ENCODE peak calls at places on chromosome 11, in four cellular contexts. G, U, E and I are unnamed samples.

GRCh38 chr11:123704341-123704740 is 37.1 kb downstream of the ZNF202 start:
- DNase-seq in G (no peak), U (no peak), E (no peak), I (no peak)

GRCh38 chr11:16365456-16366355 is 9.4 kb upstream of the SOX6 start:
- DNase-seq in G (peak), U (no peak), E (no peak), I (no peak)

GRCh38 chr11:104946907-104947306 is 21.5 kb downstream of the CASP4 start:
- DNase-seq in G (peak), U (no peak), E (no peak), I (peak)

GRCh38 chr11:69135420-69136363 is 20.0 kb upstream of the SMIM38 start:
- DNase-seq in G (no peak), U (no peak), E (no peak), I (no peak)

GRCh38 chr11:96337541-96338530 is 5.2 kb downstream of the MAML2 start:
- DNase-seq in G (peak), U (no peak), E (no peak), I (peak)

GRCh38 chr11:2701898-2702434 is 2.2 kb upstream of the KCNQ1OT1 start:
- DNase-seq in G (no peak), U (no peak), E (no peak), I (no peak)

GRCh38 chr11:100739636-100740035 is 52.5 kb downstream of the ARHGAP42 start:
- DNase-seq in G (peak), U (no peak), E (no peak), I (no peak)

GRCh38 chr11:126766425-126766824 is 234.1 kb downstream of the KIRREL3 start:
- DNase-seq in G (no peak), U (peak), E (no peak), I (no peak)

GRCh38 chr11:61091373-61092279 is 10.7 kb upstream of the CD5 start:
- DNase-seq in G (peak), U (no peak), E (no peak), I (no peak)

GRCh38 chr11:46719543-46720218 is 668 bp downstream of the F2 start:
- DNase-seq in G (no peak), U (no peak), E (no peak), I (no peak)

GRCh38 chr11:46721286-46721685 is 2.3 kb downstream of the F2 start:
- DNase-seq in G (no peak), U (no peak), E (no peak), I (no peak)

GRCh38 chr11:46722566-46723358 is 3.7 kb downstream of the F2 start:
- DNase-seq in G (no peak), U (no peak), E (no peak), I (no peak)

GRCh38 chr11:46718155-46719019 is 626 bp upstream of the F2 start:
- DNase-seq in G (no peak), U (peak), E (no peak), I (no peak)

DNA sequence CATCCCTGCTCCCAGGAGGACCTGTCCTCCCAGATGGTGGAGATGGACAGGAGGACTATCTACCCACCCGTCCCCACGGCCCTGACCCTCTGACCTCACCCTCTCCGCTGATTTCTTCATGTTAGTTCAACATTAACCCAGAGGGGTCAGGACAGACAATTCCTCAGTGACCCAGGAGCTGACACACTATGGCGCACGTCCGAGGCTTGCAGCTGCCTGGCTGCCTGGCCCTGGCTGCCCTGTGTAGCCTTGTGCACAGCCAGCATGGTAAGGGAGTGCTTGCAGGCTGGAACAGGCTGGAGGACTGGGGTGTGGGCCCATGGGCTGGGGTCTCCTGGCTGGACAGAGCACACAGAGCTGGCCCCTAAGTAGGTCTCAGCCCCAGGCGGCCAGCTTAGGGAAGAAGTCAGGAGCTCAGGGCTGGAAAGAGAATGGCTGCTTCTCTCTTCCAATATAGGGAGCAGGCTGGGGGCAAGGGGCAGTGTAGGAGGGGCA is at the start of gene F2:
- DNase-seq in G (no peak), U (no peak), E (no peak), I (no peak)
- TF ChIP-seq POLR2A in G (no peak), U (no peak), E (no peak), I (no peak)

GRCh38 chr11:66262696-66263095 is 5.7 kb upstream of the RAB1B start:
- DNase-seq in G (no peak), U (no peak), E (no peak), I (no peak)
- TF ChIP-seq POLR2A in G (no peak), U (no peak), E (peak), I (peak)

GRCh38 chr11:118889796-118890195 is 6.1 kb downstream of the CXCR5 start:
- DNase-seq in G (no peak), U (no peak), E (no peak), I (no peak)
- TF ChIP-seq POLR2A in G (no peak), U (no peak), E (no peak), I (no peak)

GRCh38 chr11:70201876-70202861 is 927 bp upstream of the FADD start:
- DNase-seq in G (no peak), U (no peak), E (no peak), I (peak)

GRCh38 chr11:70203749-70204465 is 811 bp downstream of the FADD start:
- DNase-seq in G (peak), U (peak), E (no peak), I (peak)

GRCh38 chr11:70205049-70205725 is 2.1 kb downstream of the FADD start:
- DNase-seq in G (peak), U (no peak), E (no peak), I (no peak)

GRCh38 chr11:70204466-70204799 is 1.3 kb downstream of the FADD start:
- DNase-seq in G (no peak), U (no peak), E (no peak), I (peak)

DNA sequence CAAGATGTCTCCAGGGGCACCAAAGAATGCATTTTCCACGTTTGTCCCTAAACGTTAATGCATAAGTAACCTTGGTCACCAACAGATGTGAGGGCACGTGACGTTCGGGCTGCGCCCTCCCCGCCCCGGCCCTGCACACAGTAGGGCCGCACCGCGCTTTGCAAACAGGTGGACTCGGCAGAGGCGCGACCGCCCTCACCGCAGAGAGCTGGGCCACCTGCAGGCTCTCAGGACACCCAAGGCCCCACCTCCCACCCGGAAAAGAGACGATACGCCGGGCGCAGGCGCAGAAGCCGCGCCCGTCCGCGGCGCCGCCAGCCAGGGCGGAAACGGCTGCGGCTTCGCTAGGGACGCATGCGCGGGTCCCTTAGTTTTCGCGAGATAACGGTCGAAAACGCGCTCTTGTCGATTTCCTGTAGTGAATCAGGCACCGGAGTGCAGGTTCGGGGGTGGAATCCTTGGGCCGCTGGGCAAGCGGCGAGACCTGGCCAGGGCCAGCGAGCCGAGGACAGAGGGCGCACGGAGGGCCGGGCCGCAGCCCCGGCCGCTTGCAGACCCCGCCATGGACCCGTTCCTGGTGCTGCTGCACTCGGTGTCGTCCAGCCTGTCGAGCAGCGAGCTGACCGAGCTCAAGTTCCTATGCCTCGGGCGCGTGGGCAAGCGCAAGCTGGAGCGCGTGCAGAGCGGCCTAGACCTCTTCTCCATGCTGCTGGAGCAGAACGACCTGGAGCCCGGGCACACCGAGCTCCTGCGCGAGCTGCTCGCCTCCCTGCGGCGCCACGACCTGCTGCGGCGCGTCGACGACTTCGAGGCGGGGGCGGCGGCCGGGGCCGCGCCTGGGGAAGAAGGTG is at the start of gene FADD:
- DNase-seq in G (peak), U (peak), E (peak), I (peak)
- TF ChIP-seq POLR2A in G (peak), U (peak), E (peak), I (peak)

GRCh38 chr11:63681208-63682044 is at the start of gene RTN3:
- DNase-seq in G (peak), U (peak), E (peak), I (peak)
- TF ChIP-seq POLR2A in G (peak), U (peak), E (peak), I (peak)

GRCh38 chr11:8205566-8205965 is 36.7 kb upstream of the RIC3 start:
- DNase-seq in G (no peak), U (no peak), E (no peak), I (no peak)
- TF ChIP-seq POLR2A in G (no peak), U (no peak), E (no peak), I (no peak)